ENCODE peak calls at places on chromosome 4, in eight cellular contexts. One of them, this sample, is unnamed.

GRCh38 chr4:8277356-8278008 is 7.9 kb downstream of the HTRA3 start:
- DNase-seq in Peyer's patch: no peak
- DNase-seq in RWPE1: no peak
- DNase-seq in tibial artery: no peak
- DNase-seq in left ventricle myocardium inferior: peak
- DNase-seq in GM13977: no peak
- DNase-seq in adrenal gland: no peak
- DNase-seq in GM20000: no peak
- DNase-seq in this sample: no peak

GRCh38 chr4:189126040-189126439 is 814.6 kb upstream of the FRG1 start:
- DNase-seq in Peyer's patch: no peak
- DNase-seq in GM20000: no peak
- DNase-seq in left ventricle myocardium inferior: no peak
- DNase-seq in tibial artery: no peak
- DNase-seq in RWPE1: no peak
- DNase-seq in adrenal gland: no peak
- DNase-seq in GM13977: no peak
- DNase-seq in this sample: no peak

GRCh38 chr4:147599764-147600163 is 17.4 kb upstream of the TMEM184C start:
- DNase-seq in left ventricle myocardium inferior: no peak
- DNase-seq in GM20000: no peak
- DNase-seq in RWPE1: no peak
- DNase-seq in tibial artery: no peak
- DNase-seq in adrenal gland: no peak
- DNase-seq in GM13977: no peak
- DNase-seq in Peyer's patch: no peak
- DNase-seq in this sample: no peak

GRCh38 chr4:173500841-173501591 is 29.0 kb downstream of the HAND2 start:
- DNase-seq in adrenal gland: no peak
- DNase-seq in GM20000: no peak
- DNase-seq in Peyer's patch: no peak
- DNase-seq in tibial artery: no peak
- DNase-seq in GM13977: peak
- DNase-seq in left ventricle myocardium inferior: no peak
- DNase-seq in RWPE1: no peak
- DNase-seq in this sample: no peak

GRCh38 chr4:47383829-47384427 is 79.6 kb downstream of the COMMD8 start:
- DNase-seq in RWPE1: peak
- DNase-seq in GM20000: peak
- DNase-seq in tibial artery: no peak
- DNase-seq in Peyer's patch: no peak
- DNase-seq in left ventricle myocardium inferior: no peak
- DNase-seq in GM13977: peak
- DNase-seq in adrenal gland: no peak
- DNase-seq in this sample: no peak

GRCh38 chr4:17957689-17958088 is 63.9 kb downstream of the LCORL start:
- DNase-seq in GM13977: no peak
- DNase-seq in adrenal gland: no peak
- DNase-seq in RWPE1: no peak
- DNase-seq in left ventricle myocardium inferior: no peak
- DNase-seq in GM20000: no peak
- DNase-seq in Peyer's patch: no peak
- DNase-seq in tibial artery: no peak
- DNase-seq in this sample: no peak

GRCh38 chr4:102612195-102612594 is 111.0 kb downstream of the NFKB1 start:
- DNase-seq in left ventricle myocardium inferior: no peak
- DNase-seq in adrenal gland: no peak
- DNase-seq in Peyer's patch: no peak
- DNase-seq in tibial artery: no peak
- DNase-seq in RWPE1: no peak
- DNase-seq in GM13977: no peak
- DNase-seq in GM20000: no peak
- DNase-seq in this sample: no peak

GRCh38 chr4:77579406-77580076 is 26.1 kb upstream of the CXCL13 start:
- DNase-seq in adrenal gland: no peak
- DNase-seq in GM20000: no peak
- DNase-seq in GM13977: no peak
- DNase-seq in RWPE1: peak
- DNase-seq in Peyer's patch: no peak
- DNase-seq in left ventricle myocardium inferior: no peak
- DNase-seq in tibial artery: no peak
- DNase-seq in this sample: no peak

GRCh38 chr4:63578383-63578782 is 830.9 kb downstream of the TECRL start:
- DNase-seq in left ventricle myocardium inferior: no peak
- DNase-seq in GM13977: no peak
- DNase-seq in GM20000: no peak
- DNase-seq in Peyer's patch: no peak
- DNase-seq in tibial artery: no peak
- DNase-seq in RWPE1: no peak
- DNase-seq in adrenal gland: no peak
- DNase-seq in this sample: no peak

GRCh38 chr4:171067422-171067821 is 745.8 kb upstream of the GALNTL6 start:
- DNase-seq in GM20000: no peak
- DNase-seq in adrenal gland: no peak
- DNase-seq in tibial artery: no peak
- DNase-seq in Peyer's patch: no peak
- DNase-seq in left ventricle myocardium inferior: no peak
- DNase-seq in GM13977: no peak
- DNase-seq in RWPE1: no peak
- DNase-seq in this sample: no peak

GRCh38 chr4:127870688-127871087 is 10.0 kb upstream of the PLK4 start:
- DNase-seq in left ventricle myocardium inferior: no peak
- DNase-seq in GM20000: no peak
- DNase-seq in GM13977: no peak
- DNase-seq in Peyer's patch: no peak
- DNase-seq in tibial artery: no peak
- DNase-seq in RWPE1: peak
- DNase-seq in adrenal gland: peak
- DNase-seq in this sample: no peak

GRCh38 chr4:127868196-127868595 is 12.5 kb upstream of the PLK4 start:
- DNase-seq in left ventricle myocardium inferior: no peak
- DNase-seq in adrenal gland: no peak
- DNase-seq in GM13977: no peak
- DNase-seq in tibial artery: no peak
- DNase-seq in GM20000: no peak
- DNase-seq in RWPE1: no peak
- DNase-seq in Peyer's patch: no peak
- DNase-seq in this sample: no peak
- TF ChIP-seq CTCF in left ventricle myocardium inferior: no peak
- TF ChIP-seq CTCF in adrenal gland: no peak
- TF ChIP-seq CTCF in GM13977: no peak
- TF ChIP-seq CTCF in tibial artery: no peak
- TF ChIP-seq CTCF in GM20000: no peak
- TF ChIP-seq CTCF in RWPE1: no peak
- TF ChIP-seq CTCF in Peyer's patch: no peak
- TF ChIP-seq CTCF in this sample: no peak

GRCh38 chr4:106810122-106810521 is 226.0 kb downstream of the DKK2 start:
- DNase-seq in GM13977: no peak
- DNase-seq in RWPE1: no peak
- DNase-seq in GM20000: no peak
- DNase-seq in Peyer's patch: no peak
- DNase-seq in tibial artery: no peak
- DNase-seq in adrenal gland: no peak
- DNase-seq in left ventricle myocardium inferior: no peak
- DNase-seq in this sample: no peak

GRCh38 chr4:106803107-106803506 is 233.0 kb downstream of the DKK2 start:
- DNase-seq in tibial artery: no peak
- DNase-seq in GM20000: no peak
- DNase-seq in GM13977: no peak
- DNase-seq in adrenal gland: no peak
- DNase-seq in left ventricle myocardium inferior: no peak
- DNase-seq in Peyer's patch: no peak
- DNase-seq in RWPE1: no peak
- DNase-seq in this sample: no peak

GRCh38 chr4:106806158-106806797 is 229.8 kb downstream of the DKK2 start:
- DNase-seq in GM20000: no peak
- DNase-seq in adrenal gland: no peak
- DNase-seq in left ventricle myocardium inferior: no peak
- DNase-seq in Peyer's patch: no peak
- DNase-seq in RWPE1: no peak
- DNase-seq in GM13977: no peak
- DNase-seq in tibial artery: no peak
- DNase-seq in this sample: no peak

DNA sequence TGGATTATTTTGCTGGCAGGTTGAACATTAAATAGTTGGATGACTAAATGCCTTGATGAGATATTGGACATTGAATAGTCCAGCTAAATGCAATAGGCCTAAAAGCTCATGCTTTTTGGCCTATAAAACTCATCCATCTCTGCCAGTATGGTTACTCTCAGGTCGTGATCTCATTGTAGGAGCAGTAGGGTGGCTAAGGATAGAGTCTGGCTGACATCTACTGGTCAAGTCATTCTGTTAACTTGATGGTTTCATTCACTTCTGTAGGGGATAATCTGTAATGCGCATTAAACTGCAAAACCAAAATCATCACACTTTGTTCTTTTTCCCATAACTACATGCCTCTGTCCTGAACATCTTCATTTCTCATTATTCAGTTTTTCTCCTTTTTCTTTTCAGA is 227.0 kb downstream of the DKK2 start:
- DNase-seq in GM13977: no peak
- DNase-seq in Peyer's patch: no peak
- DNase-seq in RWPE1: peak
- DNase-seq in left ventricle myocardium inferior: no peak
- DNase-seq in tibial artery: no peak
- DNase-seq in adrenal gland: no peak
- DNase-seq in GM20000: no peak
- DNase-seq in this sample: no peak
- TF ChIP-seq CTCF in GM13977: no peak
- TF ChIP-seq CTCF in Peyer's patch: peak
- TF ChIP-seq CTCF in RWPE1: peak
- TF ChIP-seq CTCF in left ventricle myocardium inferior: peak
- TF ChIP-seq CTCF in tibial artery: peak
- TF ChIP-seq CTCF in adrenal gland: no peak
- TF ChIP-seq CTCF in GM20000: no peak
- TF ChIP-seq CTCF in this sample: no peak

GRCh38 chr4:10090467-10091250 is 25.9 kb downstream of the WDR1 start:
- DNase-seq in Peyer's patch: no peak
- DNase-seq in RWPE1: no peak
- DNase-seq in GM13977: no peak
- DNase-seq in tibial artery: no peak
- DNase-seq in left ventricle myocardium inferior: peak
- DNase-seq in adrenal gland: no peak
- DNase-seq in GM20000: no peak
- DNase-seq in this sample: no peak
- TF ChIP-seq CTCF in Peyer's patch: no peak
- TF ChIP-seq CTCF in RWPE1: no peak
- TF ChIP-seq CTCF in GM13977: no peak
- TF ChIP-seq CTCF in tibial artery: no peak
- TF ChIP-seq CTCF in left ventricle myocardium inferior: no peak
- TF ChIP-seq CTCF in adrenal gland: no peak
- TF ChIP-seq CTCF in GM20000: no peak
- TF ChIP-seq CTCF in this sample: no peak

DNA sequence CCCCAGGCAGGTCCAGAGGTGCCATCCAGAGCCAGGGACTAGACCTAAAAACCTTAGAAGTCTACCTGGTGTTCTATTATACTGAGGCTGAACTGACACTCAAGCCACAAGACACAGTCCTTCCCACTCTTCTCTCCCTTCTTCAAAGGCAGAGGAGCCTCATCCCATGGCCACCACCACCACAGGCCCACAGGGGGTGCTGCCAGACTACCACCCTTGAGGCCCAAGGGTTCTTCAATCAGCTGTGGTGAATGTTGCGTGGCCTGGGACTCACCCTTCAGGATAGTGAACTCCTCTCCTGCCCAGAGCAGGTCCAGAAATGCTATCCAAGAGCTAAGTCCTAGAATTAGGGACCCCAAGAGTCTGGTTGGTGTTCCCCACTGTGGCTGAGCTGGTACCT is 17.5 kb upstream of the RFC1 start:
- DNase-seq in GM20000: no peak
- DNase-seq in left ventricle myocardium inferior: no peak
- DNase-seq in adrenal gland: no peak
- DNase-seq in Peyer's patch: no peak
- DNase-seq in tibial artery: no peak
- DNase-seq in GM13977: no peak
- DNase-seq in RWPE1: no peak
- DNase-seq in this sample: peak
- TF ChIP-seq CTCF in GM20000: no peak
- TF ChIP-seq CTCF in left ventricle myocardium inferior: no peak
- TF ChIP-seq CTCF in adrenal gland: no peak
- TF ChIP-seq CTCF in Peyer's patch: no peak
- TF ChIP-seq CTCF in tibial artery: no peak
- TF ChIP-seq CTCF in GM13977: no peak
- TF ChIP-seq CTCF in RWPE1: no peak
- TF ChIP-seq CTCF in this sample: no peak

DNA sequence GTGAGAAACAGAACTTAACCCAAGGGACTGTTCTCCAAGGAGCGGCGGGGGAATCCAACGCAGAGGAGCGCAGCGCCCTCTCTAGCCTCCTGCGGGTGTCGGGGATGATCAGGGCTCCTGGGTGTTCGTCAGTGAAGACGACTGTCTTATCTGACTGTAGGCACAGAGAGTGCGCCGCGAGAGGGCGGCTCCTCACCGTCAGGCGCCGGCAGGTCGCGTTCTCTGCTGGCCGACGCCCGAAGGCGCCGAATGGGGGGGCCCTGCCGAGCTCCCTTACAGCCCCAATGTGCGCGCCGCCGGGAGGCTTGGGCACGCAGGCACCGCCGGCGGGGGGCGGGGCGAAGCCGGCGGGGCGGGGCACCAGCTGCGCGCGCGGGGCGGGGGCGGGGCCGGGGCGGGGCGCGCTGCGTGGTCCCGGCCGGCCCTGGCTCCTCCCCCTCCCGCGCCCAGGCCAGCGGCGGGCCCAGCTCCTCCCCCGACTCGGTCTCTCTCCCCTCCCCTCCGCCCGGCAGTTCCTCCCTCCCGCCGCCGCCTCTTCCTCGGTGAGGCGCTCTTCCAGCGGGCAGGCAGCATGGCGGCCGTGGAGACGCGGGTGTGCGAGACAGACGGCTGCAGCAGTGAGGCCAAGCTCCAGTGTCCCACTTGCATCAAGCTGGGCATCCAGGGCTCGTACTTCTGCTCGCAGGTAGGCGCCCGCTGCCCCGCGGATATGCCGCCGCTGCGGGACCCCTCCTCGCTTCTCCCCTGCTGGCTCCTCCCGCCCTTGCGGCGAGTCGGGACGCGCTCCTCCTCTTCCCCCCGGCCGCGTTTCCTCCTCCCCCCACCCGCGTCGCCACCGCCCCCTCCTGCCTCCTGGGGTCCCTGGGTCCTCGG is at the start of gene METAP1:
- DNase-seq in Peyer's patch: peak
- DNase-seq in GM13977: peak
- DNase-seq in left ventricle myocardium inferior: peak
- DNase-seq in tibial artery: peak
- DNase-seq in adrenal gland: peak
- DNase-seq in RWPE1: peak
- DNase-seq in GM20000: peak
- DNase-seq in this sample: peak
- TF ChIP-seq CTCF in Peyer's patch: peak
- TF ChIP-seq CTCF in GM13977: peak
- TF ChIP-seq CTCF in left ventricle myocardium inferior: peak
- TF ChIP-seq CTCF in tibial artery: peak
- TF ChIP-seq CTCF in adrenal gland: peak
- TF ChIP-seq CTCF in RWPE1: peak
- TF ChIP-seq CTCF in GM20000: peak
- TF ChIP-seq CTCF in this sample: peak

GRCh38 chr4:54726907-54727306 is 69.2 kb downstream of the KIT start:
- DNase-seq in GM20000: no peak
- DNase-seq in left ventricle myocardium inferior: no peak
- DNase-seq in adrenal gland: no peak
- DNase-seq in GM13977: no peak
- DNase-seq in RWPE1: no peak
- DNase-seq in Peyer's patch: no peak
- DNase-seq in tibial artery: no peak
- DNase-seq in this sample: no peak
- TF ChIP-seq CTCF in GM20000: no peak
- TF ChIP-seq CTCF in left ventricle myocardium inferior: no peak
- TF ChIP-seq CTCF in adrenal gland: no peak
- TF ChIP-seq CTCF in GM13977: no peak
- TF ChIP-seq CTCF in RWPE1: no peak
- TF ChIP-seq CTCF in Peyer's patch: no peak
- TF ChIP-seq CTCF in tibial artery: no peak
- TF ChIP-seq CTCF in this sample: no peak